ENCODE peak calls at places on chromosomes 3 and 15, in six cellular contexts. R is mucosa of descending colon, E is GM23248, L is lung, H is tibial artery, G is stomach. J is an unnamed sample. For H3K4me1, the result is how much of the 10 kb centered on the place peaks cover.

GRCh38 chr3:130626021-130626420 is 109.0 kb downstream of the COL6A6 start:
- DNase-seq in R (no peak), E (peak), L (no peak), H (no peak), G (no peak), J (no peak)

GRCh38 chr15:62088361-62088693 is 21.6 kb downstream of the C2CD4A start:
- DNase-seq in R (no peak), E (no peak), L (no peak), H (no peak), G (no peak), J (no peak)

GRCh38 chr15:69462030-69462492 is 9.4 kb downstream of the RPLP1 start:
- DNase-seq in R (peak), E (no peak), L (peak), H (no peak), G (peak), J (no peak)

GRCh38 chr15:57527382-57528091 is 64.2 kb upstream of the MYZAP start:
- DNase-seq in R (peak), E (peak), L (no peak), H (no peak), G (no peak), J (no peak)

GRCh38 chr3:164080208-164080607 is 998.1 kb downstream of the SI start:
- DNase-seq in R (no peak), E (no peak), L (no peak), H (no peak), G (no peak), J (no peak)

GRCh38 chr3:24351779-24352469 is 142.7 kb downstream of the THRB start:
- DNase-seq in R (no peak), E (peak), L (no peak), H (peak), G (peak), J (peak)

GRCh38 chr3:172341482-172342059 is 106.7 kb downstream of the GHSR start:
- DNase-seq in R (peak), E (peak), L (no peak), H (no peak), G (no peak), J (no peak)

GRCh38 chr3:167811071-167811470 is 75.5 kb downstream of the SERPINI1 start:
- DNase-seq in R (no peak), E (no peak), L (no peak), H (no peak), G (no peak), J (no peak)

GRCh38 chr15:84685304-84685703 is 27.3 kb upstream of the NMB start:
- DNase-seq in R (no peak), E (peak), L (no peak), H (peak), G (no peak), J (peak)

GRCh38 chr3:54533856-54534255 is 394.0 kb downstream of the LRTM1 start:
- DNase-seq in R (no peak), E (no peak), L (no peak), H (no peak), G (no peak), J (no peak)

GRCh38 chr3:77420316-77420715 is 380.4 kb downstream of the ROBO2 start:
- DNase-seq in R (no peak), E (no peak), L (no peak), H (no peak), G (no peak), J (no peak)

GRCh38 chr3:56122911-56123310 is 345.4 kb downstream of the ERC2 start:
- DNase-seq in R (no peak), E (no peak), L (no peak), H (no peak), G (no peak), J (no peak)
- H3K4me1 ChIP-seq in R (under half), E (under half), L (under half), H (under half), G (under half), J (under half)

GRCh38 chr3:169548194-169548593 is 115.3 kb downstream of the MECOM start:
- DNase-seq in R (no peak), E (no peak), L (no peak), H (no peak), G (no peak), J (no peak)
- H3K4me1 ChIP-seq in R (under half), E (under half), L (under half), H (under half), G (under half), J (under half)

GRCh38 chr3:42162462-42162861 is 71.3 kb downstream of the TRAK1 start:
- DNase-seq in R (no peak), E (no peak), L (no peak), H (no peak), G (no peak), J (no peak)

GRCh38 chr3:42161050-42161935 is 70.1 kb downstream of the TRAK1 start:
- DNase-seq in R (no peak), E (peak), L (no peak), H (no peak), G (no peak), J (no peak)

GRCh38 chr3:42159706-42160472 is 68.7 kb downstream of the TRAK1 start:
- DNase-seq in R (peak), E (peak), L (peak), H (peak), G (peak), J (no peak)

GRCh38 chr3:42157915-42158538 is 66.9 kb downstream of the TRAK1 start:
- DNase-seq in R (no peak), E (no peak), L (no peak), H (no peak), G (no peak), J (no peak)

GRCh38 chr3:42159147-42159546 is 68.0 kb downstream of the TRAK1 start:
- DNase-seq in R (no peak), E (no peak), L (no peak), H (peak), G (no peak), J (no peak)
- H3K4me1 ChIP-seq in R (under half), E (under half), L (under half), H (under half), G (under half), J (under half)

DNA sequence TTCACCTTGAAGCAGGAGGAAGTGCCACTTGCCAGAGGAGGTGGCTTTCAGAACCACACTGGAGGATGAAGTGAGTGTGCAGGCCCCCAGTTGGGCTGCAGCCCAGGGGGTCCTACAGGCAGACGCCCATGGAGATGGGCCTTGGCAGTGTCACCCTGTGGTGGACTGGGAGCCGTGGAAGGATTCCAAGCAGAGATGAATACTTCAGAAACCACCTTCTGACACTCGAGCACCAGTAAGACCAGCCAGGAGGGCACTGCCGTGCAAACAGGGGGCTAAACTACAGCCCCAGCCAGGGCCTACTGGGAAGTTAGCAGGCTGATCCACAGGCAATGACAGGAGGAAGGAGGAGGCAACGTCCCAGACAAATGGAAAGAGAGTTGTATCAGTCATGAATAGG is 55.4 kb downstream of the VGLL4 start:
- DNase-seq in R (no peak), E (no peak), L (no peak), H (peak), G (no peak), J (no peak)
- H3K4me1 ChIP-seq in R (under half), E (half or more), L (under half), H (under half), G (half or more), J (under half)

DNA sequence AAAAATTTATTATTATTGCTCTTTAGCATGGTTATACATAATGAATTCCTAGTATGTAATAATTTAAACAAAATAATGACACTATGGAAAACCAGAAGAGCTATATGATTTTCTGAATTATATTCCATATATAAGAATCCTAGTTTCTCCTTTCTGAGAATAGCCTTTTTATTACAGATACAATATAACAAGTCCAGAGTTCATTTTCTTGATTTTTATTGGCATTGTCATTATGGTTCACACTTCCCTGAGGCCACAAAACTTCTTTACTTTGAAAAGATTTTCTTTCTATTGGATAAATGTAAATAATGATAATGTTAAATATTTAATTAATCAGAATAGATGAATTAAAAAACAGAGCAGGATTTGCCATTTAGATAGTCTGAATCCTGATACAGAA is 362.3 kb upstream of the BCHE start:
- DNase-seq in R (no peak), E (no peak), L (no peak), H (no peak), G (no peak), J (no peak)
- H3K4me1 ChIP-seq in R (under half), E (under half), L (under half), H (under half), G (under half), J (under half)

DNA sequence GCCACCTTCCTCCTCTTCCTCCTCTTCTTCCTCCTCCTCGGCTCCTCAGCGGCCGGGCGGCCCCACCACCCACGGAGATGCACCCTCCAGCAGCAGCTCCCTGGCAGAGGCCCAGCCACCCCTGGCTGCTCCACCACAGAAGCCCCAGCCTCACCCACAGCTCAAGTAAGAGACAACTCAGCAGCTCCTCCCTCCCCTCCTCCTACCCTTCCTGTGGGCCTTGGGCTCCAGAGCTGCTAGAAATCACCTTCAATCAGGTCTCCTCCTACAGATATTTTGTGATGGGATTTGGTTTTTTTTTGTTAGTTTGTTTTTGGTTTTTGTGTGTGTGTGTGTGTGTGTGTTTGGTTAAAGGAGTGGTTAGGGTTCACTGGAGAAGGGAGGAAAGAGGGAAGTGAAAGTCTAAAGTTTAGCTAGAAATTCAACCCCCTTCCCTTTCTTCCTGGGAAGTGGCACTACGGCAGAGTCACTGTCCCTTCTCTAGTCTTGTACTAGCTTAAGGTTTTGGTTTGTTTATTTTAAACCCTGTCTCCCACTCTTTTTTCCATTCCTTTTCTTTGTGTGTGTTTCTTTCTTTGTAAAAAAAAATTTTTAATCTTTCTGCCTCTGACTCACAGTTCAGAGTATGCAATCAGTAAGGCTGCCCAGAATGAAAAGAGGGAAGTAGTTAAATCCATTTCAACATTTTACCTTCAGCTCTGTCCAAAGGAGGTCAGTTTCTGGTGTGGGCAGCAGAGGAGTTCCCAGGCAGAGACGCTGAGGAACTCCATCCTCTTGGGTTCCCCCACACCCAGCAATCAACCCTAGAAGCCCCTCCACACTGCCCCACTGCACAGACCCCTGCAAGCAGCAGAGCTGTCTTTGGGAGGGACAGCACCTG is 29.0 kb upstream of the TIMP4 start:
- DNase-seq in R (peak), E (peak), L (no peak), H (peak), G (no peak), J (no peak)
- H3K4me1 ChIP-seq in R (under half), E (under half), L (under half), H (under half), G (under half), J (under half)

GRCh38 chr15:31338879-31339557 is 12.4 kb downstream of the KLF13 start:
- DNase-seq in R (peak), E (peak), L (peak), H (peak), G (no peak), J (peak)

GRCh38 chr15:31339558-31339895 is 12.9 kb downstream of the KLF13 start:
- DNase-seq in R (peak), E (no peak), L (no peak), H (no peak), G (no peak), J (no peak)

GRCh38 chr15:31340591-31340990 is 14.0 kb downstream of the KLF13 start:
- DNase-seq in R (no peak), E (no peak), L (no peak), H (no peak), G (no peak), J (no peak)

GRCh38 chr15:31341036-31341435 is 14.4 kb downstream of the KLF13 start:
- DNase-seq in R (no peak), E (no peak), L (no peak), H (no peak), G (no peak), J (no peak)

DNA sequence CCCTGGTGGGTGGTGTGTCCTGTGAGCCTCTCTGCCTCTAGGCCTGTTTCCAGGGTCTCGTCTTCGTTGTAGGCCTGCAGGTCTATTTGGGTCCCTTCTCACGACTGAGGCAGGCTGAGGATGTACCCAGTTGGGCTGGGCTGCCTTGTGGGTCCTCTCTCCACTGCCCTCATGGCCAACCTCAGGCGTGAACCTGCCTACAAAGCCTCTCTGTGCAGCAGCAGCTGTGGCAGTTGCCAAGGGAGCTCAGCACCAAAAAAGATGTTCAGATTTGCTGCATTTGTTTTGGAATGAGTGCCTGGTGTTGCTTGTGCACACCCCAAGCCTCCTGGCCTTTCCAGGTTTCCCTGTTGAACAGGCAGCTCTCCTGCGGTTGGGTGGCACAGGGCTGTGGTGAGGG is 13.4 kb downstream of the KLF13 start:
- DNase-seq in R (no peak), E (no peak), L (no peak), H (no peak), G (no peak), J (no peak)
- H3K4me1 ChIP-seq in R (half or more), E (under half), L (half or more), H (under half), G (half or more), J (under half)

GRCh38 chr15:60003243-60004018 is 680 bp upstream of the FOXB1 start:
- DNase-seq in R (no peak), E (no peak), L (no peak), H (no peak), G (no peak), J (no peak)

GRCh38 chr15:60004846-60005351 is 788 bp downstream of the FOXB1 start:
- DNase-seq in R (no peak), E (peak), L (no peak), H (no peak), G (no peak), J (no peak)

GRCh38 chr15:60005352-60006202 is 1.5 kb downstream of the FOXB1 start:
- DNase-seq in R (no peak), E (no peak), L (no peak), H (no peak), G (no peak), J (no peak)

GRCh38 chr15:60002528-60003218 is 1.4 kb upstream of the FOXB1 start:
- DNase-seq in R (no peak), E (no peak), L (no peak), H (no peak), G (no peak), J (no peak)

GRCh38 chr15:60004019-60004845 is at the start of gene FOXB1:
- DNase-seq in R (no peak), E (no peak), L (no peak), H (no peak), G (no peak), J (no peak)
- H3K4me1 ChIP-seq in R (under half), E (under half), L (under half), H (under half), G (under half), J (under half)